ENCODE peak calls at places on chromosomes 13 and 19, in five cellular contexts. H is GM06990, W is esophagus squamous epithelium, V is brain microvascular endothelial cell, X is ovary. P is an unnamed sample.

GRCh38 chr13:105035092-105035491 is 1500.4 kb downstream of the EFNB2 start:
- DNase-seq in H (no peak), W (no peak), X (no peak), V (no peak), P (no peak)

GRCh38 chr13:70950664-70951063 is 842.4 kb upstream of the KLHL1 start:
- DNase-seq in W (no peak), V (no peak), H (no peak), X (no peak), P (no peak)

GRCh38 chr13:97243915-97244820 is 22.0 kb downstream of the MBNL2 start:
- DNase-seq in X (no peak), W (no peak), H (no peak), V (no peak), P (no peak)

GRCh38 chr13:113926951-113927660 is 46.8 kb downstream of the C13orf46 start:
- DNase-seq in W (no peak), V (no peak), X (peak; percentile 29), H (no peak), P (no peak)

GRCh38 chr13:51006067-51006800 is 96.6 kb downstream of the RNASEH2B start:
- DNase-seq in H (no peak), X (no peak), V (no peak), W (no peak), P (no peak)

GRCh38 chr19:19661675-19662251 is 1.7 kb downstream of the ATP13A1 start:
- DNase-seq in V (no peak), H (peak; percentile 78), X (peak; percentile 18), W (no peak), P (peak; percentile 72)

GRCh38 chr13:39930544-39931444 is 275.3 kb downstream of the COG6 start:
- DNase-seq in W (no peak), H (no peak), V (no peak), X (no peak), P (no peak)

GRCh38 chr13:99376132-99376531 is 68.9 kb upstream of the GPR183 start:
- DNase-seq in V (no peak), W (peak; percentile 34), H (peak; percentile 66), X (no peak), P (peak; percentile 73)

GRCh38 chr13:99657848-99658265 is 156.6 kb downstream of the TM9SF2 start:
- DNase-seq in X (peak; percentile 19), W (no peak), H (peak; percentile 39), V (peak; percentile 35), P (no peak)

GRCh38 chr19:49149652-49150105 is 5.5 kb downstream of the HRC start:
- DNase-seq in W (no peak), H (no peak), X (peak; percentile 83), V (peak; percentile 71), P (peak; percentile 90)

GRCh38 chr19:18865973-18866799 is 29.8 kb downstream of the CERS1 start:
- DNase-seq in X (peak; percentile 79), W (no peak), H (peak; percentile 71), V (peak; percentile 31), P (no peak)

GRCh38 chr19:47901370-47901769 is 15.3 kb upstream of the SULT2A1 start:
- DNase-seq in V (no peak), X (no peak), H (no peak), W (no peak), P (no peak)

GRCh38 chr19:51219307-51219706 is 5.6 kb upstream of the CD33 start:
- DNase-seq in V (no peak), X (no peak), W (no peak), H (no peak), P (no peak)

GRCh38 chr19:15915109-15915508 is 17.2 kb upstream of the CYP4F2 start:
- DNase-seq in X (no peak), V (no peak), W (no peak), H (no peak), P (no peak)

GRCh38 chr19:15913384-15913783 is 15.5 kb upstream of the CYP4F2 start:
- DNase-seq in W (no peak), H (no peak), X (no peak), V (no peak), P (no peak)

GRCh38 chr19:15913830-15914229 is 16.0 kb upstream of the CYP4F2 start:
- DNase-seq in W (no peak), H (no peak), V (no peak), X (no peak), P (no peak)

GRCh38 chr19:15911599-15912237 is 13.8 kb upstream of the CYP4F2 start:
- DNase-seq in W (no peak), X (no peak), H (no peak), V (no peak), P (no peak)
- H3K36me3 ChIP-seq in W (peaks cover 4% of the 10 kb centered on the region), X (no peaks in the 10 kb centered on the region), H (no peaks in the 10 kb centered on the region), V (no peaks in the 10 kb centered on the region), P (no peaks in the 10 kb centered on the region)

DNA sequence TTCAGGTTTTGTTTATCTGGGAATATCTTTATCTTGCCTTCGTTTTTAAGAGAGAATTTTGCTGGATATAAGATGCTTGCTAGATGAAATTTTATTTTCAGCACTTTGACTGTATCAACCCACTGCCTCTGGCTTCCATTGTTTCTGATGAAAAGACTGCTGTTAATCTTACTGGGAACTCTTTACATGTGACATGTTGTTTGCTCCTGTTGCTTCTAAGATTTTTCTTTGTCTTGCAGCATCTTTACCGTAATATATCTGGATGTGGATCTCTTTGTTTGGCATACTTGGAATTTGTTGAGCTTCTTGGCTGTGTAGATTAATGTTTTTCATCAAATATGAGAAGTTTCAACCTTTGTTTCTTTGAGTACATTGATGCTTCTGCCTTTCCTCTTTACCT is 18.0 kb upstream of the CEBPG start:
- DNase-seq in W (no peak), H (no peak), V (no peak), X (no peak), P (no peak)
- H3K36me3 ChIP-seq in W (no peaks in the 10 kb centered on the region), H (no peaks in the 10 kb centered on the region), V (no peaks in the 10 kb centered on the region), X (no peaks in the 10 kb centered on the region), P (no peaks in the 10 kb centered on the region)

GRCh38 chr19:13920524-13920923 is 14.5 kb downstream of the CC2D1A start:
- DNase-seq in W (no peak), V (no peak), H (no peak), X (no peak), P (no peak)
- H3K36me3 ChIP-seq in W (peaks cover 42% of the 10 kb centered on the region), V (peaks cover 49% of the 10 kb centered on the region), H (peaks cover 22% of the 10 kb centered on the region), X (no peaks in the 10 kb centered on the region), P (peaks cover 16% of the 10 kb centered on the region)

GRCh38 chr19:57872450-57872849 is 16.4 kb downstream of the ZNF814 start:
- DNase-seq in X (no peak), H (no peak), W (no peak), V (no peak), P (no peak)

GRCh38 chr19:57867868-57868492 is 18.3 kb downstream of the ZNF587 start:
- DNase-seq in X (no peak), V (no peak), H (no peak), W (no peak), P (no peak)

DNA sequence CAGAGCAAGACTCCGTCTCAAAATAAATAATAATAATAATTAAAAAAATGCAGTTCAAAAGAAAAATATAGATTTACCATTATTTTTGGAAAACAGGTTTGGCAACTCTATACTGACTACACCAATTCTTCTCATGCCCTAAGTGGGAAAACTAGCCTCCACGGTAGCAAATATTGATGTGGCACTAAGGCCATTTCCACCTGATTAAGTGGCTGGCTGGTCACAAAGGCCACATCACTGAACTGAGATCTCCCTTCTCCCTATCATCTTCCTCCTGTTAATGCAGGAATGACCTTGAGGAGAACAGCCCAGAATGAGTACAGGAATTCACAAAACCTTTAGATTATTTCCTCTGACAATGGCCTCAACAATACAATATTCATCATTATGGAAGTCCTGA is 18.6 kb downstream of the ZNF814 start:
- DNase-seq in H (no peak), V (no peak), X (no peak), W (no peak), P (no peak)
- H3K36me3 ChIP-seq in H (peaks cover 9% of the 10 kb centered on the region), V (peaks cover 46% of the 10 kb centered on the region), X (peaks cover 2% of the 10 kb centered on the region), W (peaks cover 14% of the 10 kb centered on the region), P (peaks cover 33% of the 10 kb centered on the region)